ENCODE peak calls at places on chromosomes 13 and 19, in eight cellular contexts. X is GM23248, Q is GM23338, Z is PC-3, R is HCT116, F is hepatocyte, M is OCI-LY7, D is MM.1S. H is an unnamed sample. For H3K9me2, the result is how much of the 10 kb centered on the place peaks cover.

GRCh38 chr13:113585828-113586355 is 1.3 kb downstream of the TFDP1 start:
- DNase-seq in D (no peak), Z (no peak), R (no peak), Q (no peak), M (no peak), X (no peak), F (no peak), H (no peak)

GRCh38 chr13:87124785-87125074 is 546.4 kb upstream of the SLITRK5 start:
- DNase-seq in D (no peak), F (no peak), M (no peak), Q (peak), R (no peak), X (no peak), Z (no peak), H (no peak)

GRCh38 chr13:44088911-44089851 is 209.5 kb downstream of the LACC1 start:
- DNase-seq in F (no peak), M (no peak), D (peak), Z (no peak), Q (no peak), X (peak), R (no peak), H (no peak)

GRCh38 chr19:55638864-55639359 is 1.9 kb upstream of the ZNF580 start:
- DNase-seq in M (peak), Z (peak), R (no peak), Q (peak), F (no peak), X (peak), D (peak), H (peak)

GRCh38 chr13:29428310-29428991 is 167.0 kb downstream of the SLC7A1 start:
- DNase-seq in D (no peak), X (peak), M (no peak), F (peak), Z (no peak), R (peak), Q (peak), H (peak)

GRCh38 chr13:94345374-94346195 is 133.9 kb downstream of the DCT start:
- DNase-seq in R (no peak), X (peak), F (peak), M (peak), D (no peak), Q (no peak), Z (peak), H (peak)

GRCh38 chr13:98451676-98452105 is 125.2 kb downstream of the STK24 start:
- DNase-seq in F (no peak), M (no peak), Z (no peak), Q (no peak), R (no peak), D (no peak), X (peak), H (no peak)

GRCh38 chr13:27632648-27633047 is 11.0 kb downstream of the POLR1D start:
- DNase-seq in R (no peak), F (no peak), Q (no peak), D (no peak), Z (no peak), M (no peak), X (no peak), H (no peak)

GRCh38 chr19:11041966-11042627 is 47.2 kb upstream of the LDLR start:
- DNase-seq in M (no peak), R (no peak), F (no peak), X (no peak), D (no peak), Q (no peak), Z (peak), H (no peak)

GRCh38 chr13:95426631-95427030 is 125.4 kb upstream of the ABCC4 start:
- DNase-seq in R (no peak), X (no peak), Z (no peak), M (no peak), D (no peak), F (no peak), Q (no peak), H (no peak)

GRCh38 chr19:58584498-58585441 is 11.6 kb upstream of the MZF1 start:
- DNase-seq in Z (no peak), M (no peak), X (no peak), F (no peak), Q (no peak), D (no peak), R (no peak), H (no peak)

GRCh38 chr19:1313695-1314613 is 28.3 kb downstream of the EFNA2 start:
- DNase-seq in Z (no peak), R (no peak), X (no peak), M (no peak), D (no peak), F (no peak), Q (no peak), H (no peak)

GRCh38 chr19:5971714-5972354 is 6.1 kb downstream of the RANBP3 start:
- DNase-seq in R (no peak), D (no peak), Q (no peak), X (no peak), F (no peak), M (no peak), Z (no peak), H (no peak)

GRCh38 chr13:40406405-40407138 is 259.9 kb downstream of the FOXO1 start:
- DNase-seq in Z (peak), M (no peak), R (peak), F (peak), Q (no peak), D (no peak), X (peak), H (no peak)

GRCh38 chr19:41872384-41872774 is 4.7 kb upstream of the CD79A start:
- DNase-seq in F (no peak), X (no peak), R (no peak), D (no peak), M (no peak), Q (no peak), Z (no peak), H (no peak)

GRCh38 chr13:26128676-26129075 is 76.9 kb upstream of the SHISA2 start:
- DNase-seq in R (no peak), X (no peak), F (no peak), M (no peak), Z (no peak), D (no peak), Q (no peak), H (no peak)

GRCh38 chr13:40399756-40400155 is 266.7 kb downstream of the FOXO1 start:
- DNase-seq in F (no peak), D (no peak), R (no peak), Z (peak), X (no peak), M (no peak), Q (no peak), H (no peak)

GRCh38 chr19:33486936-33487793 is 34.4 kb downstream of the PEPD start:
- DNase-seq in R (no peak), Z (no peak), M (no peak), D (no peak), Q (no peak), X (no peak), F (no peak), H (peak)

GRCh38 chr13:34555988-34556387 is 386.1 kb upstream of the NBEA start:
- DNase-seq in Z (no peak), R (no peak), D (no peak), X (no peak), F (peak), Q (no peak), M (no peak), H (no peak)

GRCh38 chr13:18965347-18965855 is 216.2 kb downstream of the TUBA3C start:
- DNase-seq in R (no peak), Z (no peak), X (no peak), D (no peak), M (no peak), Q (no peak), F (no peak), H (no peak)

GRCh38 chr13:110471833-110472162 is 89.7 kb downstream of the RAB20 start:
- DNase-seq in Q (no peak), Z (no peak), D (peak), M (peak), F (no peak), R (no peak), X (peak), H (no peak)

DNA sequence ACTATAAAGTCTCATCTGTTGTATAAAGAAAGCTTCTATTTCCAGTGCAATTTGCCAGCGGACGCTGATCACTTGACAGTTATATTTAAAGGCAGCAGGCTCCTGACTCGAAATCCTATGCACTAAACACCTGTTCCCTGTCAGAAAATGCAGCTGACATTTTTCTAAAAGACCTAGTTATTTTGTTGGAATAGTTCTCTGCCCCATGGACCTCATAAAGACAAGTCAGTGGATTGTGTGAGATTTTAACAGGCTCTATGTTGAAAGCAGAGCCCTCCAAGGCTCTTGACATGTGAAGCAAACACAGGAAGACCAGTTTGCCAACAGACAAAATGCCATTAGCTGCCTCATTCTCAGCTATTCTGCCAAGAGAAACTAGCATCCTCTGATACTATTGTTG is 304.7 kb upstream of the KLF12 start:
- DNase-seq in D (no peak), M (no peak), Z (no peak), Q (no peak), F (no peak), R (no peak), X (no peak), H (no peak)
- TF ChIP-seq EZH2phosphoT487 in D (no peak), M (no peak), Z (no peak), Q (no peak), F (no peak), R (no peak), X (no peak), H (no peak)

GRCh38 chr13:67146523-67147130 is 83.5 kb downstream of the PCDH9 start:
- DNase-seq in Q (no peak), Z (no peak), D (no peak), X (no peak), F (no peak), R (no peak), M (no peak), H (no peak)
- H3K9me2 ChIP-seq in Q (under half), Z (under half), D (under half), X (under half), F (under half), R (under half), M (under half), H (under half)

GRCh38 chr19:45769821-45770191 is 754 bp upstream of the SIX5 start:
- DNase-seq in F (peak), R (no peak), M (peak), Z (no peak), Q (peak), X (peak), D (peak), H (no peak)
- TF ChIP-seq EZH2phosphoT487 in F (no peak), R (no peak), M (no peak), Z (no peak), Q (no peak), X (no peak), D (no peak), H (no peak)

GRCh38 chr19:35903550-35904179 is 1.3 kb downstream of the HCST start:
- DNase-seq in F (peak), Q (peak), Z (peak), D (peak), X (peak), M (peak), R (no peak), H (peak)
- H3K9me2 ChIP-seq in F (under half), Q (under half), Z (under half), D (under half), X (under half), M (under half), R (under half), H (under half)

DNA sequence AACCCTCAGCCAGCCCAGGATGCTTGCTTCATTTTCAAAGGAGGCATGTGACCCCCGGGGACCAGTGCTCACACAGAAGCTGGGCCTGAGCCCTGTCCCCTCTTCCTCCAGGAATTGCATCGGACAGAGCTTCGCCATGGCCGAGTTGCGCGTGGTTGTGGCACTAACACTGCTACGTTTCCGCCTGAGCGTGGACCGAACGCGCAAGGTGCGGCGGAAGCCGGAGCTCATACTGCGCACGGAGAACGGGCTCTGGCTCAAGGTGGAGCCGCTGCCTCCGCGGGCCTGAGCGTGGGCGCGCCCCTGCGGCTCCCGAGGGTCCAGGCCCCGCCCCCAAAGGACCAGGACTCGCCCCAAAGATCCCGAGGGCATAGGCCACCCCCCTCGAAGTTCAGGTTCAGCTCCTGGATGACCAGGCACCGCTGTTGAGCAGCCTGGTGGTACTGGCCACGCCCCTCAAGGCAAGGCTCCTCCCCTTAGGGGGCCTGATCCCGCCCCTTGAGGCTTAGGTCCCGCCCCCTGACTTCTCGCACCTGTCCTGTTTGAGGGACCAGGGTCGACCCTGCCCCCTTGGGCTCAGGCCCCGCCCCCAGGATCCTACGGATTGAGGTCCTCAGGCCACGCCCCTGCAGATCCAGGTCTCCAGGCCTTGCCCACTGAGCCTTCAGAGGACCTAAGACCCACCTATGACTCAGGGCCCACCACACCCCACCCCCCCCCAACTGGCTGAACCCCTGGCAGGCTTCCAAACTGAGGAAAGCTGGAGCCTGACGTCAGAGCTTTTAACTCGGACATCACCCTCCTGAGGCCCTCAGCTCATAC is 43.1 kb downstream of the CYP4F22 start:
- DNase-seq in M (peak), R (no peak), Q (peak), F (no peak), Z (peak), D (no peak), X (peak), H (peak)
- TF ChIP-seq EZH2phosphoT487 in M (no peak), R (no peak), Q (no peak), F (no peak), Z (no peak), D (no peak), X (no peak), H (no peak)

DNA sequence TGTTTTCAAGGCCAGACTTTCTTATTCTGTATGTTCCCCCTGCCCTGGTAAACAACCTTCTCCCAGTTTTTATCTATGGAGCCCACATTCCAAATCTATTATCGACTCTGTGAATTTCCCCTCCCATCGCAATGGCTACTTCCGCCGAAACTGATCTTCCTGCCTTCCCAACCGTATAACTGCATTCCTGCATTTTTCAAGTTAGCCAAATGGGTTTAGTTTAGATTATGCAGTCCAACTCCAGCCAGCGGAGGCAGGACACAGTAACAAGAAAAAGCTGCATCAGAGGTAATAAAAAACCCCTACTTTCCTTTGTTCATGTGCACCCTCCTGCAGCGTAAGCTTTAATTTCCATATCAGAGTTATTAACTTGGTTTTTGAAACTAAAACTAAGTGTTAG is 112.2 kb upstream of the ZNF91 start:
- DNase-seq in M (no peak), Q (peak), F (no peak), Z (no peak), D (no peak), R (no peak), X (no peak), H (no peak)
- H3K9me2 ChIP-seq in M (under half), Q (under half), F (under half), Z (under half), D (under half), R (under half), X (under half), H (under half)

DNA sequence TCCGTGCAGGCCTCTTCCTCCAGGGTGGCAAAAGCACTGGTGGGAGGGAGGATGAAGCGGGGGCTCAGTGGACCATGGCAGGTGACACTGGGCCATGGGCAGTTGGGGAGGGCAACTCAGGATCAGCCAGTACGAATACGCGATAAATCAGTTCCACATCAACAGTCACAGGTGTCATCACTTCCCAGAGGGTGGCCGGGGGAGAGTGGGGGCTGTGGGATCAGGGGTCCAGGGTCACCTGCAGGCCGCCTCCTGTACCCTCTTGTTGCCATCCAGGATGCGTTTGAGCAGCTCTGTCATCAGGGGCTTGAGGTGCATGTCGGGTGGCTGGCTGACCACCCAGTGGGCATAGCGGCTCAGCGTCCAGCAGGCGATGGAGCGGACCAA is 9.9 kb upstream of the FBXW9 start:
- DNase-seq in D (no peak), X (no peak), Z (no peak), Q (no peak), M (no peak), R (no peak), F (no peak), H (no peak)
- TF ChIP-seq EZH2phosphoT487 in D (no peak), X (no peak), Z (no peak), Q (no peak), M (no peak), R (no peak), F (no peak), H (no peak)

GRCh38 chr19:35133826-35134225 is 1.0 kb downstream of the LGI4 start:
- DNase-seq in F (no peak), M (no peak), Z (no peak), R (no peak), Q (no peak), X (no peak), D (no peak), H (no peak)

GRCh38 chr19:35128398-35129057 is 6.3 kb downstream of the LGI4 start:
- DNase-seq in F (no peak), Z (no peak), Q (no peak), X (no peak), R (no peak), D (no peak), M (no peak), H (no peak)

GRCh38 chr19:35132254-35132653 is 2.6 kb downstream of the LGI4 start:
- DNase-seq in Z (no peak), M (no peak), F (no peak), Q (no peak), X (no peak), D (no peak), R (no peak), H (no peak)

GRCh38 chr19:35127871-35128270 is 7.0 kb downstream of the LGI4 start:
- DNase-seq in R (no peak), M (no peak), Z (no peak), F (no peak), D (no peak), Q (no peak), X (no peak), H (no peak)

DNA sequence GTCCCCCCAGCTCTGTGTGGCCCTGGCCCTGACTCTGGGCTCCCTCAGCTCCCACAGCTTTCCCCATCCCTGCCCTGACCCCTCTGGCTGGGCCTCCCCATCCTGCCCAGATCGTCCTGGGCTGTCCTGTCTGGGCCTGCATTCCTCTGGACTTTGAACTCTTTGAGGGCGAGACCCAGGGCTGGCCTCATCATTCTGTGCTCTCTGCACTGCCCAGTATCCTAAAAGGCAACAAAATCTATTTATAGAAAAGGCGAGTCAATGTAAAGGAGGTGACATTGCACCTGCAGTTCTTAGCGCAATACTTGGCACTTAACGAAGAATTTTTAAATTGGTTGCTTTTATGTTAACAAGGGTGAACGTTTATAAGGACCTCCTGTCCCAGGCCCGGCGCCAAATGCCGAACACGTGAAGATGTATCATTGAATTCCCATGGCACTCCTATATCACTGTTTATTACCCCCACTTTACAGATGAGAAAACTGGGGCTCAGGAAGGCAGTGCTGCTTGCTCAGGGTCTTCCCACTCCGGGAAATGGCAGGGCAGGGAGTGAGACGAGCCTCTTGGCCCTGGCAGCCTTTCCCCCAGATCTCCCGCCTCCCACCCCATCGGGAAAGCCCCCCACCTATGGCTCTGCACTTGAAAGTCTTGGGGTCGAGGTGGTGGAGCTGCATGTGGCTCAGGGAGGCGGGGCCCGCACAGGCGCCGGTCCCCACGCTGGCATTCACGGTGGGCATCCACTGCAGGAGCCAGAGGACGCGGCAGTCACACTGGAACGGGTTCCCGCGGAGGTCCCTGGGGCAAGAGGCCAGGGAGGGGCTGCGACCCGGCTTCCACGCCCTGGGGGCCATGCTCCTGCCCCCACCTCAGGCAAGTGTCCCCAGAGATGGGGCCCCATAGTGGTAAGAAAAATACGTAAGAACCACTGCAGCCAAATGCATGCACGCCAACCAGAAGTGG is 3.8 kb downstream of the LGI4 start:
- DNase-seq in Z (no peak), R (no peak), M (no peak), D (no peak), X (no peak), F (no peak), Q (no peak), H (no peak)
- H3K9me2 ChIP-seq in Z (under half), R (under half), M (under half), D (under half), X (under half), F (under half), Q (under half), H (under half)

DNA sequence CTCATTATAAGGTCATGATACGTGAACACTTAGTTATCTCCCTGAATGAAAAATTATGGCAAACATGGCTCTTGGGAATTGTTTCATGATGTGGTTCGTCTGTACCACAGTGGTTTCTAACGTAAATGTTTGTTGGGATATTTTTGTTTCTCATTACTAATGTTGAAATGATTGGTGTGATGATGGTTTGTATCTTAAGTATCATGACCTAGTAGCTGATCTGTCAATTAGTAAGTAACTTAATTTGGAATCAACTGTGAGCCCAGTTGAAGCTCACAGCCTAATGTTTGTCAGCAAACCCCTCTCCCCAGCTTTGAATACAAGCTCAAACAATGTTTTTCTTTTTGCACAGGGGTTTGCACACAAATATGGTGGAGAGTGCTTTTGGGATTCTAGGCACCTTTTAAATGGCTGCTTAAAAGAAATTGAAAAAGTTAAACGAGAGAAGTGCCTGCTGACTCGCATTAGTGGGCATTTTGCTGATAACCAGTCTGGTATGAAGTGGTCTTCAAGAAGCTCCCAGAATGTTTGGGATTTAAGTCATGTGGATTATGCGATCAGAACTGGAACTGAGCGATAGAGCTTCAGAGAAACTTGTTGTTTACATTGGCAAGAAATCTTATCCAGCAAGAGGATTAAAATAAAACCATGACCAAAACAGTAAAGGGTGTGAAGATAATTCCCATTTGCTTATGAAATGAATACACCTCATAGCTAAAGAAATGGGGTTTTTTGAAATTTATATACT is 68.2 kb downstream of the LMO7 start:
- DNase-seq in F (no peak), X (peak), D (no peak), Z (peak), M (no peak), Q (no peak), R (no peak), H (no peak)
- TF ChIP-seq EZH2phosphoT487 in F (no peak), X (no peak), D (no peak), Z (no peak), M (no peak), Q (no peak), R (no peak), H (no peak)

H was measured in SK-N-SH.